ENCODE peak calls at places on chromosomes 4 and X, in ten cellular contexts. One of them, this sample, is unnamed.

GRCh38 chr4:71680706-71681105 is 103.2 kb downstream of the GC start:
- DNase-seq in HT1080: no peak
- DNase-seq in foreskin fibroblast: no peak
- DNase-seq in renal cortical epithelial cell: no peak
- DNase-seq in fibroblast of gingiva: no peak
- DNase-seq in activated gamma-delta T cell treated with anti-CD3 and anti-CD28 coated beads, Interleukin-2, amount 50 U/mL, for 16 hours: no peak
- DNase-seq in HuH-7: no peak
- DNase-seq in Right ventricle myocardium inferior: no peak
- DNase-seq in activated CD4-positive, alpha-beta T cell treated with anti-CD3 and anti-CD28 coated beads, Interleukin-2, amount 10 ng/mL, durations not matched to agents 7 days and 5 days: no peak
- DNase-seq in stimulated activated CD8-positive, alpha-beta memory T cell treated with anti-CD3 and anti-CD28 coated beads, Interleukin-7, amount 100 ng/mL, for 48 hours: no peak
- DNase-seq in this sample: no peak

GRCh38 chr4:186294160-186294559 is 28.2 kb downstream of the F11 start:
- DNase-seq in activated gamma-delta T cell treated with anti-CD3 and anti-CD28 coated beads, Interleukin-2, amount 50 U/mL, for 16 hours: no peak
- DNase-seq in renal cortical epithelial cell: no peak
- DNase-seq in activated CD4-positive, alpha-beta T cell treated with anti-CD3 and anti-CD28 coated beads, Interleukin-2, amount 10 ng/mL, durations not matched to agents 7 days and 5 days: no peak
- DNase-seq in fibroblast of gingiva: no peak
- DNase-seq in HT1080: no peak
- DNase-seq in stimulated activated CD8-positive, alpha-beta memory T cell treated with anti-CD3 and anti-CD28 coated beads, Interleukin-7, amount 100 ng/mL, for 48 hours: no peak
- DNase-seq in HuH-7: no peak
- DNase-seq in foreskin fibroblast: no peak
- DNase-seq in Right ventricle myocardium inferior: no peak
- DNase-seq in this sample: no peak

GRCh38 chr4:110085131-110085530 is 113.3 kb downstream of the ELOVL6 start:
- DNase-seq in activated gamma-delta T cell treated with anti-CD3 and anti-CD28 coated beads, Interleukin-2, amount 50 U/mL, for 16 hours: no peak
- DNase-seq in foreskin fibroblast: no peak
- DNase-seq in HuH-7: peak
- DNase-seq in HT1080: peak
- DNase-seq in stimulated activated CD8-positive, alpha-beta memory T cell treated with anti-CD3 and anti-CD28 coated beads, Interleukin-7, amount 100 ng/mL, for 48 hours: no peak
- DNase-seq in activated CD4-positive, alpha-beta T cell treated with anti-CD3 and anti-CD28 coated beads, Interleukin-2, amount 10 ng/mL, durations not matched to agents 7 days and 5 days: no peak
- DNase-seq in Right ventricle myocardium inferior: no peak
- DNase-seq in renal cortical epithelial cell: peak
- DNase-seq in fibroblast of gingiva: no peak
- DNase-seq in this sample: no peak

GRCh38 chrX:111854778-111855490 is 21.0 kb upstream of the TRPC5OS start:
- DNase-seq in Right ventricle myocardium inferior: no peak
- DNase-seq in renal cortical epithelial cell: peak
- DNase-seq in foreskin fibroblast: no peak
- DNase-seq in activated CD4-positive, alpha-beta T cell treated with anti-CD3 and anti-CD28 coated beads, Interleukin-2, amount 10 ng/mL, durations not matched to agents 7 days and 5 days: no peak
- DNase-seq in fibroblast of gingiva: no peak
- DNase-seq in HT1080: peak
- DNase-seq in activated gamma-delta T cell treated with anti-CD3 and anti-CD28 coated beads, Interleukin-2, amount 50 U/mL, for 16 hours: no peak
- DNase-seq in HuH-7: peak
- DNase-seq in stimulated activated CD8-positive, alpha-beta memory T cell treated with anti-CD3 and anti-CD28 coated beads, Interleukin-7, amount 100 ng/mL, for 48 hours: no peak
- DNase-seq in this sample: no peak

GRCh38 chr4:113248320-113248719 is 198.9 kb downstream of the ANK2 start:
- DNase-seq in HT1080: no peak
- DNase-seq in stimulated activated CD8-positive, alpha-beta memory T cell treated with anti-CD3 and anti-CD28 coated beads, Interleukin-7, amount 100 ng/mL, for 48 hours: no peak
- DNase-seq in Right ventricle myocardium inferior: no peak
- DNase-seq in activated CD4-positive, alpha-beta T cell treated with anti-CD3 and anti-CD28 coated beads, Interleukin-2, amount 10 ng/mL, durations not matched to agents 7 days and 5 days: no peak
- DNase-seq in HuH-7: peak
- DNase-seq in fibroblast of gingiva: no peak
- DNase-seq in renal cortical epithelial cell: no peak
- DNase-seq in foreskin fibroblast: no peak
- DNase-seq in activated gamma-delta T cell treated with anti-CD3 and anti-CD28 coated beads, Interleukin-2, amount 50 U/mL, for 16 hours: no peak
- DNase-seq in this sample: no peak

GRCh38 chr4:166078956-166079355 is 205.9 kb downstream of the TLL1 start:
- DNase-seq in foreskin fibroblast: no peak
- DNase-seq in Right ventricle myocardium inferior: no peak
- DNase-seq in fibroblast of gingiva: no peak
- DNase-seq in HuH-7: no peak
- DNase-seq in renal cortical epithelial cell: no peak
- DNase-seq in activated gamma-delta T cell treated with anti-CD3 and anti-CD28 coated beads, Interleukin-2, amount 50 U/mL, for 16 hours: no peak
- DNase-seq in stimulated activated CD8-positive, alpha-beta memory T cell treated with anti-CD3 and anti-CD28 coated beads, Interleukin-7, amount 100 ng/mL, for 48 hours: no peak
- DNase-seq in HT1080: no peak
- DNase-seq in activated CD4-positive, alpha-beta T cell treated with anti-CD3 and anti-CD28 coated beads, Interleukin-2, amount 10 ng/mL, durations not matched to agents 7 days and 5 days: no peak
- DNase-seq in this sample: no peak

GRCh38 chr4:85824166-85824945 is 349.4 kb downstream of the ARHGAP24 start:
- DNase-seq in foreskin fibroblast: no peak
- DNase-seq in HT1080: no peak
- DNase-seq in renal cortical epithelial cell: peak
- DNase-seq in HuH-7: no peak
- DNase-seq in fibroblast of gingiva: no peak
- DNase-seq in stimulated activated CD8-positive, alpha-beta memory T cell treated with anti-CD3 and anti-CD28 coated beads, Interleukin-7, amount 100 ng/mL, for 48 hours: no peak
- DNase-seq in activated gamma-delta T cell treated with anti-CD3 and anti-CD28 coated beads, Interleukin-2, amount 50 U/mL, for 16 hours: no peak
- DNase-seq in activated CD4-positive, alpha-beta T cell treated with anti-CD3 and anti-CD28 coated beads, Interleukin-2, amount 10 ng/mL, durations not matched to agents 7 days and 5 days: no peak
- DNase-seq in Right ventricle myocardium inferior: no peak
- DNase-seq in this sample: no peak

GRCh38 chr4:68062501-68062900 is 67.2 kb downstream of the TMPRSS11F start:
- DNase-seq in fibroblast of gingiva: no peak
- DNase-seq in Right ventricle myocardium inferior: no peak
- DNase-seq in HuH-7: no peak
- DNase-seq in foreskin fibroblast: no peak
- DNase-seq in activated CD4-positive, alpha-beta T cell treated with anti-CD3 and anti-CD28 coated beads, Interleukin-2, amount 10 ng/mL, durations not matched to agents 7 days and 5 days: no peak
- DNase-seq in activated gamma-delta T cell treated with anti-CD3 and anti-CD28 coated beads, Interleukin-2, amount 50 U/mL, for 16 hours: no peak
- DNase-seq in renal cortical epithelial cell: no peak
- DNase-seq in HT1080: no peak
- DNase-seq in stimulated activated CD8-positive, alpha-beta memory T cell treated with anti-CD3 and anti-CD28 coated beads, Interleukin-7, amount 100 ng/mL, for 48 hours: no peak
- DNase-seq in this sample: no peak

GRCh38 chr4:121026034-121026433 is 46.3 kb downstream of the NDNF start:
- DNase-seq in Right ventricle myocardium inferior: no peak
- DNase-seq in HT1080: no peak
- DNase-seq in stimulated activated CD8-positive, alpha-beta memory T cell treated with anti-CD3 and anti-CD28 coated beads, Interleukin-7, amount 100 ng/mL, for 48 hours: no peak
- DNase-seq in activated gamma-delta T cell treated with anti-CD3 and anti-CD28 coated beads, Interleukin-2, amount 50 U/mL, for 16 hours: no peak
- DNase-seq in activated CD4-positive, alpha-beta T cell treated with anti-CD3 and anti-CD28 coated beads, Interleukin-2, amount 10 ng/mL, durations not matched to agents 7 days and 5 days: no peak
- DNase-seq in renal cortical epithelial cell: no peak
- DNase-seq in fibroblast of gingiva: no peak
- DNase-seq in foreskin fibroblast: no peak
- DNase-seq in HuH-7: no peak
- DNase-seq in this sample: no peak

GRCh38 chr4:39664828-39665731 is 26.4 kb upstream of the SMIM14 start:
- DNase-seq in activated gamma-delta T cell treated with anti-CD3 and anti-CD28 coated beads, Interleukin-2, amount 50 U/mL, for 16 hours: no peak
- DNase-seq in foreskin fibroblast: peak
- DNase-seq in Right ventricle myocardium inferior: no peak
- DNase-seq in HT1080: peak
- DNase-seq in fibroblast of gingiva: peak
- DNase-seq in renal cortical epithelial cell: peak
- DNase-seq in stimulated activated CD8-positive, alpha-beta memory T cell treated with anti-CD3 and anti-CD28 coated beads, Interleukin-7, amount 100 ng/mL, for 48 hours: no peak
- DNase-seq in activated CD4-positive, alpha-beta T cell treated with anti-CD3 and anti-CD28 coated beads, Interleukin-2, amount 10 ng/mL, durations not matched to agents 7 days and 5 days: no peak
- DNase-seq in HuH-7: peak
- DNase-seq in this sample: no peak

GRCh38 chrX:30570505-30570904 is 7.1 kb downstream of the TASL start:
- DNase-seq in fibroblast of gingiva: peak
- DNase-seq in Right ventricle myocardium inferior: no peak
- DNase-seq in renal cortical epithelial cell: no peak
- DNase-seq in HuH-7: no peak
- DNase-seq in foreskin fibroblast: peak
- DNase-seq in activated gamma-delta T cell treated with anti-CD3 and anti-CD28 coated beads, Interleukin-2, amount 50 U/mL, for 16 hours: no peak
- DNase-seq in activated CD4-positive, alpha-beta T cell treated with anti-CD3 and anti-CD28 coated beads, Interleukin-2, amount 10 ng/mL, durations not matched to agents 7 days and 5 days: no peak
- DNase-seq in HT1080: no peak
- DNase-seq in stimulated activated CD8-positive, alpha-beta memory T cell treated with anti-CD3 and anti-CD28 coated beads, Interleukin-7, amount 100 ng/mL, for 48 hours: no peak
- DNase-seq in this sample: no peak

GRCh38 chr4:86919824-86920223 is 15.0 kb upstream of the AFF1 start:
- DNase-seq in foreskin fibroblast: peak
- DNase-seq in fibroblast of gingiva: no peak
- DNase-seq in activated CD4-positive, alpha-beta T cell treated with anti-CD3 and anti-CD28 coated beads, Interleukin-2, amount 10 ng/mL, durations not matched to agents 7 days and 5 days: no peak
- DNase-seq in HT1080: no peak
- DNase-seq in HuH-7: no peak
- DNase-seq in activated gamma-delta T cell treated with anti-CD3 and anti-CD28 coated beads, Interleukin-2, amount 50 U/mL, for 16 hours: no peak
- DNase-seq in Right ventricle myocardium inferior: no peak
- DNase-seq in renal cortical epithelial cell: no peak
- DNase-seq in stimulated activated CD8-positive, alpha-beta memory T cell treated with anti-CD3 and anti-CD28 coated beads, Interleukin-7, amount 100 ng/mL, for 48 hours: no peak
- DNase-seq in this sample: no peak

GRCh38 chr4:151665442-151666127 is 95.2 kb downstream of the GATB start:
- DNase-seq in stimulated activated CD8-positive, alpha-beta memory T cell treated with anti-CD3 and anti-CD28 coated beads, Interleukin-7, amount 100 ng/mL, for 48 hours: no peak
- DNase-seq in activated gamma-delta T cell treated with anti-CD3 and anti-CD28 coated beads, Interleukin-2, amount 50 U/mL, for 16 hours: no peak
- DNase-seq in HT1080: no peak
- DNase-seq in renal cortical epithelial cell: no peak
- DNase-seq in fibroblast of gingiva: no peak
- DNase-seq in Right ventricle myocardium inferior: no peak
- DNase-seq in HuH-7: no peak
- DNase-seq in activated CD4-positive, alpha-beta T cell treated with anti-CD3 and anti-CD28 coated beads, Interleukin-2, amount 10 ng/mL, durations not matched to agents 7 days and 5 days: no peak
- DNase-seq in foreskin fibroblast: no peak
- DNase-seq in this sample: no peak

GRCh38 chrX:68833855-68834331 is 5.1 kb downstream of the EFNB1 start:
- DNase-seq in Right ventricle myocardium inferior: no peak
- DNase-seq in renal cortical epithelial cell: no peak
- DNase-seq in foreskin fibroblast: no peak
- DNase-seq in activated CD4-positive, alpha-beta T cell treated with anti-CD3 and anti-CD28 coated beads, Interleukin-2, amount 10 ng/mL, durations not matched to agents 7 days and 5 days: no peak
- DNase-seq in fibroblast of gingiva: no peak
- DNase-seq in activated gamma-delta T cell treated with anti-CD3 and anti-CD28 coated beads, Interleukin-2, amount 50 U/mL, for 16 hours: no peak
- DNase-seq in HuH-7: no peak
- DNase-seq in HT1080: no peak
- DNase-seq in stimulated activated CD8-positive, alpha-beta memory T cell treated with anti-CD3 and anti-CD28 coated beads, Interleukin-7, amount 100 ng/mL, for 48 hours: no peak
- DNase-seq in this sample: no peak

GRCh38 chr4:139629761-139630160 is 35.9 kb upstream of the MGST2 start:
- DNase-seq in HT1080: no peak
- DNase-seq in HuH-7: no peak
- DNase-seq in Right ventricle myocardium inferior: no peak
- DNase-seq in stimulated activated CD8-positive, alpha-beta memory T cell treated with anti-CD3 and anti-CD28 coated beads, Interleukin-7, amount 100 ng/mL, for 48 hours: no peak
- DNase-seq in activated CD4-positive, alpha-beta T cell treated with anti-CD3 and anti-CD28 coated beads, Interleukin-2, amount 10 ng/mL, durations not matched to agents 7 days and 5 days: no peak
- DNase-seq in foreskin fibroblast: no peak
- DNase-seq in activated gamma-delta T cell treated with anti-CD3 and anti-CD28 coated beads, Interleukin-2, amount 50 U/mL, for 16 hours: no peak
- DNase-seq in renal cortical epithelial cell: peak
- DNase-seq in fibroblast of gingiva: no peak
- DNase-seq in this sample: no peak

GRCh38 chr4:77538144-77538543 is 67.5 kb upstream of the CXCL13 start:
- DNase-seq in HT1080: peak
- DNase-seq in activated CD4-positive, alpha-beta T cell treated with anti-CD3 and anti-CD28 coated beads, Interleukin-2, amount 10 ng/mL, durations not matched to agents 7 days and 5 days: no peak
- DNase-seq in HuH-7: no peak
- DNase-seq in fibroblast of gingiva: peak
- DNase-seq in renal cortical epithelial cell: peak
- DNase-seq in foreskin fibroblast: peak
- DNase-seq in stimulated activated CD8-positive, alpha-beta memory T cell treated with anti-CD3 and anti-CD28 coated beads, Interleukin-7, amount 100 ng/mL, for 48 hours: no peak
- DNase-seq in Right ventricle myocardium inferior: no peak
- DNase-seq in activated gamma-delta T cell treated with anti-CD3 and anti-CD28 coated beads, Interleukin-2, amount 50 U/mL, for 16 hours: no peak
- DNase-seq in this sample: peak

GRCh38 chrX:115531818-115532403 is 29.1 kb upstream of the PLS3 start:
- DNase-seq in stimulated activated CD8-positive, alpha-beta memory T cell treated with anti-CD3 and anti-CD28 coated beads, Interleukin-7, amount 100 ng/mL, for 48 hours: no peak
- DNase-seq in HT1080: peak
- DNase-seq in Right ventricle myocardium inferior: no peak
- DNase-seq in HuH-7: no peak
- DNase-seq in activated CD4-positive, alpha-beta T cell treated with anti-CD3 and anti-CD28 coated beads, Interleukin-2, amount 10 ng/mL, durations not matched to agents 7 days and 5 days: no peak
- DNase-seq in fibroblast of gingiva: no peak
- DNase-seq in renal cortical epithelial cell: peak
- DNase-seq in foreskin fibroblast: peak
- DNase-seq in activated gamma-delta T cell treated with anti-CD3 and anti-CD28 coated beads, Interleukin-2, amount 50 U/mL, for 16 hours: no peak
- DNase-seq in this sample: no peak

GRCh38 chrX:80335062-80335830 is 85.0 kb upstream of the TENT5D start:
- DNase-seq in activated CD4-positive, alpha-beta T cell treated with anti-CD3 and anti-CD28 coated beads, Interleukin-2, amount 10 ng/mL, durations not matched to agents 7 days and 5 days: peak
- DNase-seq in HuH-7: no peak
- DNase-seq in renal cortical epithelial cell: peak
- DNase-seq in HT1080: no peak
- DNase-seq in Right ventricle myocardium inferior: peak
- DNase-seq in fibroblast of gingiva: no peak
- DNase-seq in foreskin fibroblast: peak
- DNase-seq in stimulated activated CD8-positive, alpha-beta memory T cell treated with anti-CD3 and anti-CD28 coated beads, Interleukin-7, amount 100 ng/mL, for 48 hours: no peak
- DNase-seq in activated gamma-delta T cell treated with anti-CD3 and anti-CD28 coated beads, Interleukin-2, amount 50 U/mL, for 16 hours: no peak
- DNase-seq in this sample: no peak

GRCh38 chr4:7541414-7541810 is 106.7 kb upstream of the PSAPL1 start:
- DNase-seq in HuH-7: no peak
- DNase-seq in fibroblast of gingiva: no peak
- DNase-seq in renal cortical epithelial cell: no peak
- DNase-seq in foreskin fibroblast: no peak
- DNase-seq in Right ventricle myocardium inferior: no peak
- DNase-seq in HT1080: no peak
- DNase-seq in activated CD4-positive, alpha-beta T cell treated with anti-CD3 and anti-CD28 coated beads, Interleukin-2, amount 10 ng/mL, durations not matched to agents 7 days and 5 days: no peak
- DNase-seq in activated gamma-delta T cell treated with anti-CD3 and anti-CD28 coated beads, Interleukin-2, amount 50 U/mL, for 16 hours: no peak
- DNase-seq in stimulated activated CD8-positive, alpha-beta memory T cell treated with anti-CD3 and anti-CD28 coated beads, Interleukin-7, amount 100 ng/mL, for 48 hours: no peak
- DNase-seq in this sample: no peak

GRCh38 chrX:70444326-70445196 is at the start of gene DLG3:
- DNase-seq in activated CD4-positive, alpha-beta T cell treated with anti-CD3 and anti-CD28 coated beads, Interleukin-2, amount 10 ng/mL, durations not matched to agents 7 days and 5 days: no peak
- DNase-seq in HT1080: peak
- DNase-seq in stimulated activated CD8-positive, alpha-beta memory T cell treated with anti-CD3 and anti-CD28 coated beads, Interleukin-7, amount 100 ng/mL, for 48 hours: no peak
- DNase-seq in HuH-7: no peak
- DNase-seq in Right ventricle myocardium inferior: no peak
- DNase-seq in activated gamma-delta T cell treated with anti-CD3 and anti-CD28 coated beads, Interleukin-2, amount 50 U/mL, for 16 hours: no peak
- DNase-seq in foreskin fibroblast: peak
- DNase-seq in renal cortical epithelial cell: no peak
- DNase-seq in fibroblast of gingiva: peak
- DNase-seq in this sample: no peak

GRCh38 chrX:83860846-83861245 is at the start of gene CYLC1:
- DNase-seq in foreskin fibroblast: no peak
- DNase-seq in stimulated activated CD8-positive, alpha-beta memory T cell treated with anti-CD3 and anti-CD28 coated beads, Interleukin-7, amount 100 ng/mL, for 48 hours: no peak
- DNase-seq in HT1080: no peak
- DNase-seq in Right ventricle myocardium inferior: no peak
- DNase-seq in activated CD4-positive, alpha-beta T cell treated with anti-CD3 and anti-CD28 coated beads, Interleukin-2, amount 10 ng/mL, durations not matched to agents 7 days and 5 days: no peak
- DNase-seq in HuH-7: no peak
- DNase-seq in renal cortical epithelial cell: no peak
- DNase-seq in fibroblast of gingiva: no peak
- DNase-seq in activated gamma-delta T cell treated with anti-CD3 and anti-CD28 coated beads, Interleukin-2, amount 50 U/mL, for 16 hours: no peak
- DNase-seq in this sample: no peak

GRCh38 chrX:34350552-34350951 is 218.4 kb upstream of the FAM47A start:
- DNase-seq in foreskin fibroblast: no peak
- DNase-seq in stimulated activated CD8-positive, alpha-beta memory T cell treated with anti-CD3 and anti-CD28 coated beads, Interleukin-7, amount 100 ng/mL, for 48 hours: no peak
- DNase-seq in HuH-7: no peak
- DNase-seq in renal cortical epithelial cell: no peak
- DNase-seq in activated gamma-delta T cell treated with anti-CD3 and anti-CD28 coated beads, Interleukin-2, amount 50 U/mL, for 16 hours: no peak
- DNase-seq in activated CD4-positive, alpha-beta T cell treated with anti-CD3 and anti-CD28 coated beads, Interleukin-2, amount 10 ng/mL, durations not matched to agents 7 days and 5 days: no peak
- DNase-seq in HT1080: no peak
- DNase-seq in fibroblast of gingiva: peak
- DNase-seq in Right ventricle myocardium inferior: no peak
- DNase-seq in this sample: no peak

GRCh38 chr4:153113061-153113837 is 91.0 kb upstream of the TRIM2 start:
- DNase-seq in activated gamma-delta T cell treated with anti-CD3 and anti-CD28 coated beads, Interleukin-2, amount 50 U/mL, for 16 hours: no peak
- DNase-seq in renal cortical epithelial cell: peak
- DNase-seq in Right ventricle myocardium inferior: no peak
- DNase-seq in HuH-7: no peak
- DNase-seq in stimulated activated CD8-positive, alpha-beta memory T cell treated with anti-CD3 and anti-CD28 coated beads, Interleukin-7, amount 100 ng/mL, for 48 hours: no peak
- DNase-seq in foreskin fibroblast: no peak
- DNase-seq in fibroblast of gingiva: no peak
- DNase-seq in activated CD4-positive, alpha-beta T cell treated with anti-CD3 and anti-CD28 coated beads, Interleukin-2, amount 10 ng/mL, durations not matched to agents 7 days and 5 days: peak
- DNase-seq in HT1080: peak
- DNase-seq in this sample: no peak

GRCh38 chr4:57110635-57111546 is 706 bp upstream of the IGFBP7 start:
- DNase-seq in HuH-7: peak
- DNase-seq in activated CD4-positive, alpha-beta T cell treated with anti-CD3 and anti-CD28 coated beads, Interleukin-2, amount 10 ng/mL, durations not matched to agents 7 days and 5 days: no peak
- DNase-seq in stimulated activated CD8-positive, alpha-beta memory T cell treated with anti-CD3 and anti-CD28 coated beads, Interleukin-7, amount 100 ng/mL, for 48 hours: no peak
- DNase-seq in fibroblast of gingiva: peak
- DNase-seq in foreskin fibroblast: peak
- DNase-seq in activated gamma-delta T cell treated with anti-CD3 and anti-CD28 coated beads, Interleukin-2, amount 50 U/mL, for 16 hours: no peak
- DNase-seq in renal cortical epithelial cell: peak
- DNase-seq in Right ventricle myocardium inferior: peak
- DNase-seq in HT1080: peak
- DNase-seq in this sample: peak

GRCh38 chr4:164501074-164501473 is 252.9 kb upstream of the SMIM31 start:
- DNase-seq in fibroblast of gingiva: no peak
- DNase-seq in HuH-7: no peak
- DNase-seq in HT1080: peak
- DNase-seq in activated CD4-positive, alpha-beta T cell treated with anti-CD3 and anti-CD28 coated beads, Interleukin-2, amount 10 ng/mL, durations not matched to agents 7 days and 5 days: no peak
- DNase-seq in stimulated activated CD8-positive, alpha-beta memory T cell treated with anti-CD3 and anti-CD28 coated beads, Interleukin-7, amount 100 ng/mL, for 48 hours: no peak
- DNase-seq in foreskin fibroblast: no peak
- DNase-seq in Right ventricle myocardium inferior: no peak
- DNase-seq in activated gamma-delta T cell treated with anti-CD3 and anti-CD28 coated beads, Interleukin-2, amount 50 U/mL, for 16 hours: no peak
- DNase-seq in renal cortical epithelial cell: peak
- DNase-seq in this sample: no peak

GRCh38 chrX:39645059-39645895 is 452.5 kb downstream of the BCOR start:
- DNase-seq in HT1080: peak
- DNase-seq in stimulated activated CD8-positive, alpha-beta memory T cell treated with anti-CD3 and anti-CD28 coated beads, Interleukin-7, amount 100 ng/mL, for 48 hours: no peak
- DNase-seq in activated CD4-positive, alpha-beta T cell treated with anti-CD3 and anti-CD28 coated beads, Interleukin-2, amount 10 ng/mL, durations not matched to agents 7 days and 5 days: no peak
- DNase-seq in activated gamma-delta T cell treated with anti-CD3 and anti-CD28 coated beads, Interleukin-2, amount 50 U/mL, for 16 hours: no peak
- DNase-seq in Right ventricle myocardium inferior: peak
- DNase-seq in HuH-7: no peak
- DNase-seq in foreskin fibroblast: peak
- DNase-seq in renal cortical epithelial cell: peak
- DNase-seq in fibroblast of gingiva: peak
- DNase-seq in this sample: no peak

GRCh38 chr4:82864336-82865001 is 26.5 kb downstream of the SEC31A start:
- DNase-seq in stimulated activated CD8-positive, alpha-beta memory T cell treated with anti-CD3 and anti-CD28 coated beads, Interleukin-7, amount 100 ng/mL, for 48 hours: no peak
- DNase-seq in renal cortical epithelial cell: no peak
- DNase-seq in activated gamma-delta T cell treated with anti-CD3 and anti-CD28 coated beads, Interleukin-2, amount 50 U/mL, for 16 hours: no peak
- DNase-seq in HT1080: no peak
- DNase-seq in HuH-7: no peak
- DNase-seq in fibroblast of gingiva: no peak
- DNase-seq in foreskin fibroblast: no peak
- DNase-seq in Right ventricle myocardium inferior: no peak
- DNase-seq in activated CD4-positive, alpha-beta T cell treated with anti-CD3 and anti-CD28 coated beads, Interleukin-2, amount 10 ng/mL, durations not matched to agents 7 days and 5 days: peak
- DNase-seq in this sample: no peak

GRCh38 chr4:55912249-55912648 is 36.5 kb upstream of the CEP135 start:
- DNase-seq in activated gamma-delta T cell treated with anti-CD3 and anti-CD28 coated beads, Interleukin-2, amount 50 U/mL, for 16 hours: no peak
- DNase-seq in HuH-7: no peak
- DNase-seq in stimulated activated CD8-positive, alpha-beta memory T cell treated with anti-CD3 and anti-CD28 coated beads, Interleukin-7, amount 100 ng/mL, for 48 hours: no peak
- DNase-seq in HT1080: no peak
- DNase-seq in Right ventricle myocardium inferior: no peak
- DNase-seq in activated CD4-positive, alpha-beta T cell treated with anti-CD3 and anti-CD28 coated beads, Interleukin-2, amount 10 ng/mL, durations not matched to agents 7 days and 5 days: no peak
- DNase-seq in foreskin fibroblast: no peak
- DNase-seq in fibroblast of gingiva: no peak
- DNase-seq in renal cortical epithelial cell: no peak
- DNase-seq in this sample: no peak